ENCODE peak calls at places on chromosomes 6 and 20, in eight cellular contexts. One of them, this sample, is unnamed.

GRCh38 chr6:169933839-169934698 is 182.6 kb downstream of the ERMARD start:
- DNase-seq in neural progenitor cell: no peak
- DNase-seq in H1: no peak
- DNase-seq in HCT116: no peak
- DNase-seq in mesenchymal stem cell: no peak
- DNase-seq in mesendoderm: no peak
- DNase-seq in IMR-90: no peak
- DNase-seq in MM.1S: no peak
- DNase-seq in this sample: no peak

GRCh38 chr6:73969982-73970960 is 274.3 kb downstream of the CD109 start:
- DNase-seq in neural progenitor cell: peak
- DNase-seq in H1: no peak
- DNase-seq in HCT116: peak
- DNase-seq in mesenchymal stem cell: peak
- DNase-seq in mesendoderm: peak
- DNase-seq in IMR-90: peak
- DNase-seq in MM.1S: peak
- DNase-seq in this sample: peak

GRCh38 chr6:47083586-47084047 is 41.5 kb upstream of the ADGRF1 start:
- DNase-seq in neural progenitor cell: no peak
- DNase-seq in H1: no peak
- DNase-seq in HCT116: no peak
- DNase-seq in mesenchymal stem cell: peak
- DNase-seq in mesendoderm: no peak
- DNase-seq in IMR-90: peak
- DNase-seq in MM.1S: no peak
- DNase-seq in this sample: peak

GRCh38 chr6:70166088-70166958 is 136.6 kb downstream of the COL9A1 start:
- DNase-seq in neural progenitor cell: peak
- DNase-seq in H1: peak
- DNase-seq in HCT116: peak
- DNase-seq in mesenchymal stem cell: peak
- DNase-seq in mesendoderm: peak
- DNase-seq in IMR-90: peak
- DNase-seq in MM.1S: peak
- DNase-seq in this sample: peak

GRCh38 chr20:45968801-45969711 is 2.9 kb downstream of the ZNF335 start:
- DNase-seq in neural progenitor cell: no peak
- DNase-seq in H1: no peak
- DNase-seq in HCT116: no peak
- DNase-seq in mesenchymal stem cell: peak
- DNase-seq in mesendoderm: no peak
- DNase-seq in IMR-90: peak
- DNase-seq in MM.1S: no peak
- DNase-seq in this sample: peak

GRCh38 chr6:77383026-77383425 is 80.3 kb downstream of the HTR1B start:
- DNase-seq in neural progenitor cell: no peak
- DNase-seq in H1: no peak
- DNase-seq in HCT116: no peak
- DNase-seq in mesenchymal stem cell: no peak
- DNase-seq in mesendoderm: peak
- DNase-seq in IMR-90: no peak
- DNase-seq in MM.1S: no peak
- DNase-seq in this sample: no peak

GRCh38 chr20:57618091-57618765 is 2.0 kb downstream of the ZBP1 start:
- DNase-seq in neural progenitor cell: no peak
- DNase-seq in H1: no peak
- DNase-seq in HCT116: peak
- DNase-seq in mesenchymal stem cell: no peak
- DNase-seq in mesendoderm: peak
- DNase-seq in IMR-90: no peak
- DNase-seq in MM.1S: peak
- DNase-seq in this sample: no peak

GRCh38 chr20:62350629-62351422 is 16.3 kb downstream of the LAMA5 start:
- DNase-seq in neural progenitor cell: no peak
- DNase-seq in H1: no peak
- DNase-seq in HCT116: no peak
- DNase-seq in mesenchymal stem cell: no peak
- DNase-seq in mesendoderm: no peak
- DNase-seq in IMR-90: no peak
- DNase-seq in MM.1S: no peak
- DNase-seq in this sample: no peak

GRCh38 chr6:107965746-107966145 is 7.7 kb upstream of the SEC63 start:
- DNase-seq in neural progenitor cell: no peak
- DNase-seq in H1: no peak
- DNase-seq in HCT116: no peak
- DNase-seq in mesenchymal stem cell: no peak
- DNase-seq in mesendoderm: no peak
- DNase-seq in IMR-90: peak
- DNase-seq in MM.1S: no peak
- DNase-seq in this sample: peak

DNA sequence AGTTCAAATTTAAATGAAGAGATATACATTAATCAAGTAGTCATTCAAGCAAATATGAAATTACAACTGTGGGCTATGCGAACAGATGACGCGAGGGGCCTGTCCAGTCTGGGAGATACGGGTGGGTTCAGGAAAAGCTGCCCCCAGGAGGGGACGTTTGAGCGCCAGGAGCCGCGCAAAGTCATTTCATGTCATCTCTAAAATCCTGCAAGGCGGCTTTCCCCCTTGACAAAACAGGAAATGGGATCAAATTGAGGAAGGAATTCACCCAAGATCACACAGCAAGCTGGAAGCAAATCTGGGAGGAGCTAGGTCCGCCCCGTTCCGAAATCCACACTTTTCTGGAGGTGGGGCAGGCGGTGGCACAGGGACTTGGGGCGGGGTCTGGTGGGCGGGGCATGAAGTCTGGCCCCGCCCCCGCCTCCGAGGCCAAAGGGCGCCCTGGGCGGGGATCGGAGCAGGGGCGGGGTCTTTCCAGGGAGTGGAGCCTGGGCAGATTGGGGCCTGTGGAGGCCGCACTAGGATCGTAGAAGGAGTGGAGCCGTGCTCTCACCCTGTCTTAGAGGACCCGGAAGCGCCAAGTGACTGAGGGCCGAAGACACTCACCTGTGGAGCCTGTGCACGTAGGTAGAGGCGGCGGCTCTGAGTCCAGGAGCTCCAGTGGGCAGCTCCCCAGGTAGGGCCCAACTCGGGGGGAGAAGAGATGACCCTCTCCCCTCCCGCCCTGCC is at the start of gene LPIN3:
- DNase-seq in neural progenitor cell: peak
- DNase-seq in H1: peak
- DNase-seq in HCT116: peak
- DNase-seq in mesenchymal stem cell: peak
- DNase-seq in mesendoderm: peak
- DNase-seq in IMR-90: peak
- DNase-seq in MM.1S: peak
- DNase-seq in this sample: peak
- H3K4me3 ChIP-seq in neural progenitor cell: peak
- H3K4me3 ChIP-seq in H1: peak
- H3K4me3 ChIP-seq in HCT116: peak
- H3K4me3 ChIP-seq in mesenchymal stem cell: peak
- H3K4me3 ChIP-seq in mesendoderm: peak
- H3K4me3 ChIP-seq in IMR-90: peak
- H3K4me3 ChIP-seq in MM.1S: peak
- H3K4me3 ChIP-seq in this sample: peak

GRCh38 chr6:142292191-142292924 is 9.4 kb upstream of the ADGRG6 start:
- DNase-seq in neural progenitor cell: no peak
- DNase-seq in H1: no peak
- DNase-seq in HCT116: no peak
- DNase-seq in mesenchymal stem cell: no peak
- DNase-seq in mesendoderm: no peak
- DNase-seq in IMR-90: no peak
- DNase-seq in MM.1S: no peak
- DNase-seq in this sample: no peak
- H3K4me2 ChIP-seq in neural progenitor cell: no peak
- H3K4me2 ChIP-seq in H1: no peak
- H3K4me2 ChIP-seq in HCT116: no peak
- H3K4me2 ChIP-seq in mesenchymal stem cell: no peak
- H3K4me2 ChIP-seq in mesendoderm: no peak
- H3K4me2 ChIP-seq in IMR-90: no peak
- H3K4me2 ChIP-seq in MM.1S: no peak
- H3K4me2 ChIP-seq in this sample: no peak

GRCh38 chr6:32089082-32089828 is 19.9 kb downstream of the TNXB start:
- DNase-seq in neural progenitor cell: no peak
- DNase-seq in H1: no peak
- DNase-seq in HCT116: no peak
- DNase-seq in mesenchymal stem cell: no peak
- DNase-seq in mesendoderm: no peak
- DNase-seq in IMR-90: no peak
- DNase-seq in MM.1S: no peak
- DNase-seq in this sample: no peak

GRCh38 chr6:32085759-32086458 is 23.2 kb downstream of the TNXB start:
- DNase-seq in neural progenitor cell: no peak
- DNase-seq in H1: no peak
- DNase-seq in HCT116: no peak
- DNase-seq in mesenchymal stem cell: no peak
- DNase-seq in mesendoderm: no peak
- DNase-seq in IMR-90: no peak
- DNase-seq in MM.1S: no peak
- DNase-seq in this sample: no peak

GRCh38 chr6:32088487-32089049 is 20.6 kb downstream of the TNXB start:
- DNase-seq in neural progenitor cell: no peak
- DNase-seq in H1: no peak
- DNase-seq in HCT116: no peak
- DNase-seq in mesenchymal stem cell: no peak
- DNase-seq in mesendoderm: no peak
- DNase-seq in IMR-90: no peak
- DNase-seq in MM.1S: no peak
- DNase-seq in this sample: no peak

GRCh38 chr6:32086661-32087573 is 22.2 kb downstream of the TNXB start:
- DNase-seq in neural progenitor cell: no peak
- DNase-seq in H1: no peak
- DNase-seq in HCT116: no peak
- DNase-seq in mesenchymal stem cell: peak
- DNase-seq in mesendoderm: no peak
- DNase-seq in IMR-90: peak
- DNase-seq in MM.1S: no peak
- DNase-seq in this sample: peak

GRCh38 chr6:32087574-32088486 is 21.3 kb downstream of the TNXB start:
- DNase-seq in neural progenitor cell: peak
- DNase-seq in H1: peak
- DNase-seq in HCT116: peak
- DNase-seq in mesenchymal stem cell: peak
- DNase-seq in mesendoderm: peak
- DNase-seq in IMR-90: peak
- DNase-seq in MM.1S: peak
- DNase-seq in this sample: no peak
- H3K4me3 ChIP-seq in neural progenitor cell: peak
- H3K4me3 ChIP-seq in H1: peak
- H3K4me3 ChIP-seq in HCT116: peak
- H3K4me3 ChIP-seq in mesenchymal stem cell: no peak
- H3K4me3 ChIP-seq in mesendoderm: no peak
- H3K4me3 ChIP-seq in IMR-90: no peak
- H3K4me3 ChIP-seq in MM.1S: no peak
- H3K4me3 ChIP-seq in this sample: no peak

DNA sequence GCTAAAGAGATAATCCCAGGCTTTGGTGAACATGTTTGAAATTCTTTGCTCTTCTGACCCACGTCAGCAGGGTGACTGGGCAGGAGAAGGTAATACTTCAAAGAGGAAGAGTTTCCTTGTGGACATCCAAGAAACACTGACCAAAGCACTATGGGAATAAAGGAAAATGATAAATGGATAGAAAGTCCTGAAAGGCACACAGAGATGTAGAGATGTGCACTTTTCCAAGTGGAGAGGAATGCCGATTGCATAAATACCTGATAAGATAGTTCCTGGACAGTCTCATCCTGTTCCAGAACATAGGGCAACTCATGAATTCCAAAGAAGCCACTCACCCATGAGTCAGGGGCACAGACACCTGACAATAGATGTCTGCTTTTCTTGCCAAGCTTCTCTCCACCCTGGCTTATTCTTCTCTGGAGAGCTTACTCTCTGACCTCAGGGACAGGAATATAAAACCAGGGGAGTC is 191.3 kb upstream of the FOXA2 start:
- DNase-seq in neural progenitor cell: no peak
- DNase-seq in H1: no peak
- DNase-seq in HCT116: peak
- DNase-seq in mesenchymal stem cell: peak
- DNase-seq in mesendoderm: no peak
- DNase-seq in IMR-90: peak
- DNase-seq in MM.1S: no peak
- DNase-seq in this sample: peak
- H3K4me2 ChIP-seq in neural progenitor cell: no peak
- H3K4me2 ChIP-seq in H1: no peak
- H3K4me2 ChIP-seq in HCT116: peak
- H3K4me2 ChIP-seq in mesenchymal stem cell: no peak
- H3K4me2 ChIP-seq in mesendoderm: no peak
- H3K4me2 ChIP-seq in IMR-90: peak
- H3K4me2 ChIP-seq in MM.1S: no peak
- H3K4me2 ChIP-seq in this sample: peak

GRCh38 chr6:87066449-87067288 is 28.2 kb downstream of the CGA start:
- DNase-seq in neural progenitor cell: peak
- DNase-seq in H1: no peak
- DNase-seq in HCT116: peak
- DNase-seq in mesenchymal stem cell: peak
- DNase-seq in mesendoderm: peak
- DNase-seq in IMR-90: peak
- DNase-seq in MM.1S: peak
- DNase-seq in this sample: peak

GRCh38 chr6:87068804-87069203 is 26.1 kb downstream of the CGA start:
- DNase-seq in neural progenitor cell: no peak
- DNase-seq in H1: no peak
- DNase-seq in HCT116: no peak
- DNase-seq in mesenchymal stem cell: no peak
- DNase-seq in mesendoderm: no peak
- DNase-seq in IMR-90: no peak
- DNase-seq in MM.1S: no peak
- DNase-seq in this sample: no peak

GRCh38 chr6:87074051-87074711 is 20.7 kb downstream of the CGA start:
- DNase-seq in neural progenitor cell: no peak
- DNase-seq in H1: no peak
- DNase-seq in HCT116: no peak
- DNase-seq in mesenchymal stem cell: no peak
- DNase-seq in mesendoderm: peak
- DNase-seq in IMR-90: no peak
- DNase-seq in MM.1S: no peak
- DNase-seq in this sample: no peak

GRCh38 chr6:87071683-87072082 is 23.2 kb downstream of the CGA start:
- DNase-seq in neural progenitor cell: no peak
- DNase-seq in H1: no peak
- DNase-seq in HCT116: no peak
- DNase-seq in mesenchymal stem cell: no peak
- DNase-seq in mesendoderm: no peak
- DNase-seq in IMR-90: no peak
- DNase-seq in MM.1S: no peak
- DNase-seq in this sample: no peak

DNA sequence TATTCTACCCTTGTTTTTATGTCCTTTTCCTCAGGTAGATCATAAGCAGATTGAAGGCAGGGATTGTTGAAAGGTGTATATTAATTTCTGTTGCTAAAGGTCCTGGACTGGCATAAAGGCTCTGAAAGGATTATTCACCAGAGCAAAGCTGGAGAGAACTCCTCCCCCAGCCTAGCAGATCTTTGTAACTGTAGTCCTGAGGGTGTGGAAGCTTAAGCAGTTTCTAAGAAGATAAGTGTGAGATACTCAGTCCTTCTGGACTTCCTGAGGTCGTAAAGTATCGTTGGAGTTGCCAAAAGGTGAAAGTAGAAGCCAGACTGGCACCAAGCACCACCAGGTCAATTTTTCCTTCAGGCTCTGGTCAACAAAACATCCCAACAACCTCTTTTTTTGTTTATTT is 24.2 kb downstream of the CGA start:
- DNase-seq in neural progenitor cell: no peak
- DNase-seq in H1: no peak
- DNase-seq in HCT116: no peak
- DNase-seq in mesenchymal stem cell: no peak
- DNase-seq in mesendoderm: peak
- DNase-seq in IMR-90: no peak
- DNase-seq in MM.1S: no peak
- DNase-seq in this sample: no peak
- H3K4me3 ChIP-seq in neural progenitor cell: no peak
- H3K4me3 ChIP-seq in H1: no peak
- H3K4me3 ChIP-seq in HCT116: no peak
- H3K4me3 ChIP-seq in mesenchymal stem cell: no peak
- H3K4me3 ChIP-seq in mesendoderm: no peak
- H3K4me3 ChIP-seq in IMR-90: no peak
- H3K4me3 ChIP-seq in MM.1S: no peak
- H3K4me3 ChIP-seq in this sample: no peak

This sample was measured in astrocyte.